ENCODE peak calls at places on chromosomes 3 and 15, in five cellular contexts. F is AG09309, H is COR-L47, B is AG10803, E is PC-3. R is an unnamed sample.

GRCh38 chr3:54533856-54534255 is 394.0 kb downstream of the LRTM1 start:
- DNase-seq in F (no peak), H (no peak), E (no peak), B (no peak), R (no peak)

GRCh38 chr3:46955801-46956259 is 20.7 kb downstream of the CCDC12 start:
- DNase-seq in E (no peak), F (no peak), B (no peak), H (no peak), R (no peak)

GRCh38 chr3:49721165-49721860 is 1.8 kb upstream of the AMIGO3 start:
- DNase-seq in H (no peak), B (no peak), E (no peak), F (no peak), R (no peak)

GRCh38 chr3:106862067-106862466 is 515.2 kb upstream of the CCDC54 start:
- DNase-seq in F (no peak), B (peak; percentile 65), H (no peak), E (peak; percentile 42), R (no peak)

GRCh38 chr15:65069179-65069578 is 1.4 kb upstream of the RASL12 start:
- DNase-seq in B (peak; percentile 97), H (no peak), E (no peak), F (peak; percentile 80), R (no peak)

GRCh38 chr3:37453393-37454391 is 279.3 kb upstream of the LRRFIP2 start:
- DNase-seq in E (no peak), H (no peak), B (no peak), F (no peak), R (no peak)

GRCh38 chr15:39195988-39196486 is 384.8 kb upstream of the THBS1 start:
- DNase-seq in H (no peak), B (peak; percentile 97), F (peak; percentile 87), E (peak; percentile 100), R (no peak)

GRCh38 chr3:183824761-183825379 is 507 bp downstream of the MAP6D1 start:
- DNase-seq in E (peak; percentile 25), B (no peak), H (peak; percentile 54), F (no peak), R (no peak)

GRCh38 chr3:181417748-181418147 is 294.0 kb upstream of the SOX2 start:
- DNase-seq in F (no peak), B (no peak), H (no peak), E (no peak), R (no peak)

GRCh38 chr3:141714671-141715070 is 23.4 kb upstream of the RNF7 start:
- DNase-seq in H (no peak), B (no peak), E (no peak), F (no peak), R (no peak)

GRCh38 chr3:112794622-112795172 is 52.0 kb downstream of the CD200R1L start:
- DNase-seq in H (no peak), E (no peak), F (no peak), B (no peak), R (no peak)

GRCh38 chr3:146574173-146574572 is 29.8 kb upstream of the PLSCR1 start:
- DNase-seq in F (no peak), H (no peak), B (no peak), E (no peak), R (no peak)

GRCh38 chr3:53846134-53846850 is at the start of the genes CHDH and IL17RB:
- DNase-seq in F (no peak), E (peak; percentile 65), H (peak; percentile 34), B (no peak), R (no peak)

GRCh38 chr15:35181538-35181937 is 96.4 kb upstream of the NANOGP8 start:
- DNase-seq in E (peak; percentile 61), B (peak; percentile 3), F (no peak), H (no peak), R (no peak)

GRCh38 chr15:81760686-81761085 is 285.1 kb downstream of the MEX3B start:
- DNase-seq in F (no peak), B (no peak), E (no peak), H (no peak), R (no peak)

GRCh38 chr3:1010228-1010627 is 82.6 kb upstream of the CNTN6 start:
- DNase-seq in B (no peak), E (no peak), F (no peak), H (no peak), R (no peak)

GRCh38 chr3:171309906-171310359 is 150.3 kb downstream of the TNIK start:
- DNase-seq in F (peak; percentile 24), B (peak; percentile 70), E (peak; percentile 36), H (no peak), R (peak; percentile 70)

GRCh38 chr3:183394150-183394549 is 34.3 kb downstream of the MCF2L2 start:
- DNase-seq in B (no peak), E (no peak), F (no peak), H (no peak), R (no peak)

GRCh38 chr15:49815506-49815905 is 194.7 kb downstream of the DTWD1 start:
- DNase-seq in F (no peak), E (no peak), H (no peak), B (peak; percentile 76), R (no peak)

GRCh38 chr3:123159926-123160635 is 41.7 kb upstream of the SEC22A start:
- DNase-seq in H (no peak), E (no peak), B (peak; percentile 65), F (peak; percentile 10), R (no peak)

GRCh38 chr15:80744826-80745225 is 34.3 kb upstream of the CEMIP start:
- DNase-seq in B (peak; percentile 54), E (peak; percentile 41), F (peak; percentile 62), H (no peak), R (no peak)

GRCh38 chr15:99129644-99130043 is 24.8 kb downstream of the SYNM start:
- DNase-seq in E (no peak), B (no peak), H (no peak), F (no peak), R (no peak)

GRCh38 chr3:72234394-72234793 is 449.4 kb upstream of the PROK2 start:
- DNase-seq in B (peak; percentile 95), E (peak; percentile 17), H (no peak), F (peak; percentile 76), R (no peak)

R was measured in DMS 273 treated with DMSO at 0.1 percent for 48 hours.